ENCODE peak calls at places on chromosome 10, in six cellular contexts. V is hepatocyte, M is cardiac muscle cell, B is ascending aorta, Q is HCT116, U is BE2C. O is an unnamed sample.

GRCh38 chr10:42929236-42929635 is 146.6 kb downstream of the BMS1 start:
- DNase-seq in V (no peak), M (no peak), B (no peak), Q (no peak), U (no peak), O (no peak)

GRCh38 chr10:37860494-37861190 is 3.2 kb upstream of the ZNF248 start:
- DNase-seq in V (no peak), M (no peak), B (no peak), Q (no peak), U (no peak), O (no peak)

GRCh38 chr10:91340613-91341362 is 69.4 kb upstream of the HECTD2 start:
- DNase-seq in V (no peak), M (no peak), B (no peak), Q (no peak), U (peak), O (no peak)

GRCh38 chr10:70354566-70355233 is 27.7 kb downstream of the LRRC20 start:
- DNase-seq in V (no peak), M (no peak), B (no peak), Q (no peak), U (peak), O (no peak)

GRCh38 chr10:19847321-19847720 is 31.1 kb downstream of the PLXDC2 start:
- DNase-seq in V (peak), M (no peak), B (no peak), Q (no peak), U (no peak), O (no peak)

GRCh38 chr10:22992075-22992474 is 64.2 kb downstream of the ARMC3 start:
- DNase-seq in V (no peak), M (no peak), B (no peak), Q (no peak), U (no peak), O (no peak)

GRCh38 chr10:21401196-21401595 is 124.3 kb downstream of the SKIDA1 start:
- DNase-seq in V (no peak), M (no peak), B (no peak), Q (no peak), U (no peak), O (no peak)

GRCh38 chr10:92572362-92573090 is 1.4 kb downstream of the IDE start:
- DNase-seq in V (peak), M (no peak), B (no peak), Q (no peak), U (no peak), O (no peak)

GRCh38 chr10:75397571-75397921 is 4.0 kb downstream of the ZNF503 start:
- DNase-seq in V (no peak), M (peak), B (no peak), Q (no peak), U (no peak), O (no peak)

GRCh38 chr10:52437205-52437646 is 123.1 kb downstream of the DKK1 start:
- DNase-seq in V (no peak), M (no peak), B (no peak), Q (no peak), U (no peak), O (no peak)

GRCh38 chr10:61642073-61642637 is 20.6 kb upstream of the CABCOCO1 start:
- DNase-seq in V (no peak), M (no peak), B (no peak), Q (no peak), U (no peak), O (no peak)

GRCh38 chr10:128604025-128604424 is 477.8 kb upstream of the MKI67 start:
- DNase-seq in V (no peak), M (no peak), B (no peak), Q (no peak), U (no peak), O (no peak)

GRCh38 chr10:91511549-91512330 is 101.6 kb downstream of the HECTD2 start:
- DNase-seq in V (no peak), M (no peak), B (no peak), Q (no peak), U (no peak), O (no peak)

GRCh38 chr10:43307306-43307705 is 40.4 kb upstream of the RASGEF1A start:
- DNase-seq in V (no peak), M (no peak), B (no peak), Q (no peak), U (no peak), O (no peak)

GRCh38 chr10:87860156-87860795 is 3.1 kb downstream of the KLLN start:
- DNase-seq in V (peak), M (peak), B (no peak), Q (no peak), U (peak), O (peak)

GRCh38 chr10:50846753-50847152 is 38.7 kb downstream of the A1CF start:
- DNase-seq in V (no peak), M (no peak), B (no peak), Q (peak), U (no peak), O (no peak)

GRCh38 chr10:493391-494148 is 195.9 kb downstream of the DIP2C start:
- DNase-seq in V (no peak), M (no peak), B (no peak), Q (no peak), U (no peak), O (no peak)

GRCh38 chr10:108801775-108802516 is 1121.4 kb downstream of the XPNPEP1 start:
- DNase-seq in V (no peak), M (no peak), B (no peak), Q (no peak), U (no peak), O (no peak)

GRCh38 chr10:4208499-4208898 is 423.5 kb upstream of the KLF6 start:
- DNase-seq in V (no peak), M (no peak), B (no peak), Q (no peak), U (no peak), O (no peak)

GRCh38 chr10:4199196-4199595 is 414.2 kb upstream of the KLF6 start:
- DNase-seq in V (no peak), M (no peak), B (no peak), Q (no peak), U (no peak), O (no peak)

GRCh38 chr10:4201866-4202825 is 417.1 kb upstream of the KLF6 start:
- DNase-seq in V (no peak), M (no peak), B (no peak), Q (no peak), U (peak), O (no peak)

GRCh38 chr10:4202936-4203335 is 417.9 kb upstream of the KLF6 start:
- DNase-seq in V (no peak), M (no peak), B (no peak), Q (no peak), U (no peak), O (no peak)

GRCh38 chr10:4205113-4205512 is 420.1 kb upstream of the KLF6 start:
- DNase-seq in V (no peak), M (no peak), B (no peak), Q (no peak), U (no peak), O (no peak)
- H3K4me3 ChIP-seq in V (no peak), M (no peak), B (no peak), Q (no peak), U (no peak), O (no peak)

GRCh38 chr10:13527864-13528137 is 1.0 kb downstream of the BEND7 start:
- DNase-seq in V (no peak), M (no peak), B (no peak), Q (no peak), U (no peak), O (no peak)

GRCh38 chr10:13526952-13527863 is 1.6 kb downstream of the BEND7 start:
- DNase-seq in V (peak), M (no peak), B (no peak), Q (peak), U (no peak), O (no peak)

GRCh38 chr10:13529714-13529973 is 830 bp upstream of the BEND7 start:
- DNase-seq in V (no peak), M (no peak), B (no peak), Q (no peak), U (no peak), O (no peak)

GRCh38 chr10:13528875-13529713 is at the start of gene BEND7:
- DNase-seq in V (peak), M (peak), B (no peak), Q (no peak), U (no peak), O (no peak)

DNA sequence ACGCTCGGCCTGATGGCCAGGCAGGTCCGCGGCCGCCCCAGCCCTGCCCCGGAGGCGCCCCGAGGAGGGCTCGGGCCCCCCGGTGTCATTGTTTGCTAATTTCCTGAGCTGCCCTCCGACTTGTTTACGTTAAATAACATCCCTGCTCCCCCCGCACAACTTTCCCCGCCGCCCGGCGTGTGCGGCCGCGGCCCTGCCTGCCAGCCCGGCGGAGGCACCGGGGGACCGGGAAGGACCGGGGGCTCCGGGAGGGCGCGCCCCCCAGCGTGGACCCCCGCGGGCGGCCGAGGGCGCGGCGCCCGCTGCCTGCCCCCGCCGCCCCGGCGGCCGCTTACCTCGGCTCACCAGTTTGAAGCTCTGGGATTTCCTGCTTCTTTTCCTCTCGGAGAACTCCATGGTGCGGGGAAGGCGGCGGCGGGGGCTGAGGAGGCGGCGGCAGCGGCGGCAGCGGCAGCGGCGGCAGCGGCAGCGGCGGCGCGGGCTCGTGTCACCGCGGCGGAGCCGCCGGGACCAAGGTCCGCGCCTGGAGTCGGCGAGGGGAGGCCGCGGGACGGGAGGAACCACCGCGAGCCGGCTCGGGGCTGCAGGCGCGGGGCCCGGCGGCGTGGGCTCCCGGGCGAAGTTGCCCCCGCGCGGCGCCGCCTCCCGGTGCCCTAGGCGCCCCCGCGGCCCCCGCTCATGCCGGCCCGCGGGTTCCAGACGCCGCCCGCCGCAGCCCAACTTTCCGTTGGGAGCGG is 508 bp downstream of the BEND7 start:
- DNase-seq in V (peak), M (peak), B (no peak), Q (no peak), U (peak), O (no peak)
- H3K4me3 ChIP-seq in V (peak), M (peak), B (peak), Q (peak), U (no peak), O (peak)

GRCh38 chr10:113518816-113519591 is 33.8 kb upstream of the HABP2 start:
- DNase-seq in V (no peak), M (no peak), B (no peak), Q (no peak), U (no peak), O (no peak)

GRCh38 chr10:113518415-113518814 is 34.4 kb upstream of the HABP2 start:
- DNase-seq in V (no peak), M (no peak), B (no peak), Q (no peak), U (no peak), O (no peak)

GRCh38 chr10:113517893-113518240 is 35.0 kb upstream of the HABP2 start:
- DNase-seq in V (no peak), M (no peak), B (no peak), Q (no peak), U (no peak), O (no peak)

GRCh38 chr10:113517165-113517892 is 35.5 kb upstream of the HABP2 start:
- DNase-seq in V (no peak), M (no peak), B (no peak), Q (no peak), U (no peak), O (no peak)

GRCh38 chr10:113515521-113516045 is 37.3 kb upstream of the HABP2 start:
- DNase-seq in V (no peak), M (no peak), B (no peak), Q (no peak), U (no peak), O (no peak)
- H3K4me3 ChIP-seq in V (no peak), M (no peak), B (no peak), Q (no peak), U (no peak), O (no peak)

GRCh38 chr10:113368660-113369059 is 184.2 kb upstream of the HABP2 start:
- DNase-seq in V (no peak), M (no peak), B (no peak), Q (no peak), U (peak), O (no peak)
- H3K4me3 ChIP-seq in V (no peak), M (no peak), B (no peak), Q (no peak), U (no peak), O (no peak)

GRCh38 chr10:117541405-117541908 is 1.1 kb upstream of the EMX2 start:
- DNase-seq in V (no peak), M (no peak), B (no peak), Q (no peak), U (no peak), O (no peak)
- H3K4me3 ChIP-seq in V (no peak), M (no peak), B (peak), Q (no peak), U (no peak), O (no peak)

GRCh38 chr10:107649249-107649648 is 484.7 kb upstream of the SORCS1 start:
- DNase-seq in V (no peak), M (no peak), B (no peak), Q (no peak), U (no peak), O (no peak)

GRCh38 chr10:107656932-107657331 is 492.4 kb upstream of the SORCS1 start:
- DNase-seq in V (no peak), M (no peak), B (no peak), Q (no peak), U (no peak), O (no peak)

GRCh38 chr10:107650939-107651338 is 486.4 kb upstream of the SORCS1 start:
- DNase-seq in V (no peak), M (no peak), B (no peak), Q (no peak), U (no peak), O (no peak)

DNA sequence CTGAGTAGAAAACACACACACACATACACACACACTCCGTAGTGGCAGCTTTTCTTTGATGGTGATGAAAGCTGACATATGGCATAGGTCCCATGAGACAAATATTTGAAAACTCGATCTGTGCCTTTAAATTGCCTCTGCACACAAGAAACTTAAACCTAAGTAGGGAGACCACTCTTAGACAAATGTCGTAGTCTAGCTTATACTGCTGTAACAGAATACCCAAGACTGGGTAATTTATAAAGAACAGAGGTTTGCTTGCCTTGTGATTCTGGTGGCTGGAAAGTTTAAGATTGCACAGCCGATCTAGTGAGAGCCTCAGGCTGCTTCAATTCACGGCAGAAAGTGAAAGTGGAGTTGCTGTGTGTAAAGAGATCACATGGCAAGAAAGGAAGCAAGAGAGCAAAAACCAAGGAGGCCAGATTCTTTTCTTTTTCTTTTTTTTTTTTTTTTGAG is 489.4 kb upstream of the SORCS1 start:
- DNase-seq in V (peak), M (no peak), B (no peak), Q (no peak), U (no peak), O (no peak)
- H3K4me3 ChIP-seq in V (peak), M (no peak), B (peak), Q (no peak), U (peak), O (peak)

GRCh38 chr10:94362360-94363250 is at the start of gene NOC3L:
- DNase-seq in V (peak), M (peak), B (peak), Q (peak), U (peak), O (peak)
- H3K4me3 ChIP-seq in V (peak), M (peak), B (peak), Q (peak), U (peak), O (peak)

O was measured in tibial nerve.